ENCODE peak calls at places on chromosomes 13 and 19, in six cellular contexts. F is type B pancreatic cell; D is H9; Z is activated CD4-positive, alpha-beta T cell treated with anti-CD3 and anti-CD28 coated beads for 48 hours; A is HS-5; R is brain microvascular endothelial cell. M is an unnamed sample.

GRCh38 chr13:111880185-111880584 is 186.8 kb upstream of the SOX1 start:
- DNase-seq in R (no peak), Z (no peak), F (peak), D (no peak), A (no peak), M (peak)

GRCh38 chr13:107376393-107377085 is 808.6 kb upstream of the ARGLU1 start:
- DNase-seq in F (no peak), Z (no peak), R (no peak), D (no peak), A (no peak), M (no peak)

GRCh38 chr13:76798037-76798436 is 88.2 kb downstream of the KCTD12 start:
- DNase-seq in Z (no peak), A (no peak), D (no peak), R (no peak), F (no peak), M (no peak)

GRCh38 chr19:18763674-18764590 is 27.2 kb downstream of the COMP start:
- DNase-seq in R (peak), F (no peak), Z (no peak), D (no peak), A (peak), M (no peak)

GRCh38 chr13:32086366-32086765 is 54.8 kb downstream of the FRY start:
- DNase-seq in Z (no peak), R (no peak), D (no peak), A (no peak), F (no peak), M (no peak)

GRCh38 chr13:30607908-30608307 is 9.8 kb upstream of the USPL1 start:
- DNase-seq in D (no peak), A (no peak), Z (peak), R (no peak), F (no peak), M (no peak)

GRCh38 chr13:99289674-99290337 is 17.4 kb downstream of the GPR183 start:
- DNase-seq in R (no peak), F (no peak), A (no peak), Z (peak), D (no peak), M (no peak)

GRCh38 chr13:59880468-59880867 is 283.3 kb downstream of the DIAPH3 start:
- DNase-seq in Z (no peak), D (no peak), F (no peak), R (no peak), A (no peak), M (no peak)

GRCh38 chr19:46478356-46478986 is 7.1 kb upstream of the PNMA8A start:
- DNase-seq in F (no peak), D (no peak), R (peak), A (no peak), Z (no peak), M (no peak)

GRCh38 chr19:54158812-54159351 is 639 bp downstream of the LENG1 start:
- DNase-seq in Z (peak), F (no peak), A (no peak), D (no peak), R (no peak), M (no peak)

GRCh38 chr13:43434185-43434584 is 352.6 kb downstream of the ENOX1 start:
- DNase-seq in F (no peak), A (no peak), R (no peak), Z (no peak), D (no peak), M (no peak)

GRCh38 chr13:32019612-32020233 is 11.9 kb upstream of the FRY start:
- DNase-seq in A (no peak), D (peak), Z (peak), R (peak), F (no peak), M (peak)

GRCh38 chr13:107864543-107865460 is 350.5 kb downstream of the LIG4 start:
- DNase-seq in A (no peak), D (no peak), F (no peak), Z (peak), R (peak), M (peak)

GRCh38 chr13:113164492-113164891 is 6.0 kb downstream of the PROZ start:
- DNase-seq in R (no peak), Z (no peak), A (no peak), D (no peak), F (no peak), M (no peak)

GRCh38 chr13:40667622-40667978 is 1.2 kb upstream of the FOXO1 start:
- DNase-seq in F (no peak), Z (no peak), R (no peak), D (no peak), A (no peak), M (no peak)

GRCh38 chr13:30870916-30871712 is 35.0 kb upstream of the MEDAG start:
- DNase-seq in R (no peak), Z (no peak), F (no peak), D (peak), A (no peak), M (no peak)

GRCh38 chr13:40221460-40222201 is 444.8 kb downstream of the FOXO1 start:
- DNase-seq in D (no peak), Z (peak), R (peak), F (no peak), A (no peak), M (no peak)

GRCh38 chr19:54684537-54684936 is 21.8 kb downstream of the LILRB4 start:
- DNase-seq in Z (peak), D (no peak), F (no peak), A (no peak), R (peak), M (no peak)

GRCh38 chr19:55441692-55442321 is 1.3 kb downstream of the SHISA7 start:
- DNase-seq in D (peak), Z (peak), A (no peak), R (no peak), F (no peak), M (no peak)

GRCh38 chr13:104571161-104571889 is 1505.1 kb upstream of the SLC10A2 start:
- DNase-seq in A (peak), D (peak), F (no peak), Z (no peak), R (peak), M (peak)

M was measured in ecto neural progenitor cell.